ENCODE peak calls at places on chromosome 22, in five cellular contexts. P is effector memory CD8-positive, alpha-beta T cell; W is AG09309; J is substantia nigra; T is stimulated activated CD4-positive, alpha-beta T cell treated with anti-CD3 and anti-CD28 coated beads, Interleukin-12 subunit alpha, Interleukin-12 subunit beta, amount 100 ng/mL, for 4 hours. I is an unnamed sample.

GRCh38 chr22:30245985-30246901 is at the start of gene LIF:
- DNase-seq in J (no peak), T (peak), W (no peak), P (peak), I (peak)

GRCh38 chr22:38132794-38133193 is 22.3 kb upstream of the BAIAP2L2 start:
- DNase-seq in W (no peak), T (no peak), P (no peak), J (no peak), I (no peak)

GRCh38 chr22:44311855-44312170 is 938 bp downstream of the SHISAL1 start:
- DNase-seq in J (no peak), P (no peak), W (peak), T (no peak), I (peak)

GRCh38 chr22:38755155-38755910 is 465 bp downstream of the SUN2 start:
- DNase-seq in J (peak), P (peak), W (no peak), T (peak), I (peak)

GRCh38 chr22:23231471-23232093 is 51.3 kb downstream of the BCR start:
- DNase-seq in J (no peak), P (no peak), W (no peak), T (no peak), I (no peak)

GRCh38 chr22:26837784-26838520 is 180.6 kb downstream of the MIAT start:
- DNase-seq in W (no peak), T (no peak), J (no peak), P (no peak), I (no peak)

GRCh38 chr22:31346733-31347250 is 646 bp upstream of the PATZ1 start:
- DNase-seq in W (no peak), T (no peak), P (peak), J (peak), I (no peak)

GRCh38 chr22:17396531-17396930 is 27.3 kb downstream of the CECR2 start:
- DNase-seq in J (no peak), W (no peak), P (no peak), T (no peak), I (no peak)

GRCh38 chr22:29719894-29720645 is at the start of gene CABP7:
- DNase-seq in J (no peak), T (no peak), P (no peak), W (no peak), I (no peak)

GRCh38 chr22:37218771-37219411 is 6.6 kb upstream of the SSTR3 start:
- DNase-seq in P (peak), W (no peak), T (peak), J (no peak), I (no peak)

GRCh38 chr22:29673361-29673760 is 46.4 kb upstream of the CABP7 start:
- DNase-seq in W (no peak), T (no peak), P (no peak), J (no peak), I (no peak)

GRCh38 chr22:50485221-50486131 is 1.2 kb upstream of the MIOX start:
- DNase-seq in P (no peak), T (no peak), J (no peak), W (no peak), I (peak)

GRCh38 chr22:16955081-16955480 is 52.9 kb downstream of the GAB4 start:
- DNase-seq in P (no peak), T (no peak), J (no peak), W (no peak), I (no peak)

GRCh38 chr22:43491737-43492136 is 79.9 kb downstream of the MPPED1 start:
- DNase-seq in T (no peak), P (no peak), W (no peak), J (no peak), I (no peak)

GRCh38 chr22:44525872-44526271 is 27.8 kb upstream of the RTL6 start:
- DNase-seq in P (no peak), W (no peak), T (no peak), J (no peak), I (no peak)

GRCh38 chr22:25747245-25747944 is 5.4 kb downstream of the MYO18B start:
- DNase-seq in J (no peak), P (no peak), T (no peak), W (peak), I (peak)

GRCh38 chr22:43168416-43169309 is 17.3 kb downstream of the TSPO start:
- DNase-seq in W (no peak), T (no peak), J (no peak), P (no peak), I (no peak)

GRCh38 chr22:46735747-46736608 is 2.1 kb downstream of the CERK start:
- DNase-seq in J (no peak), W (no peak), P (no peak), T (no peak), I (no peak)

GRCh38 chr22:26893034-26893710 is 235.8 kb downstream of the MIAT start:
- DNase-seq in W (no peak), T (no peak), P (no peak), J (no peak), I (peak)

GRCh38 chr22:24953294-24954113 is 988 bp downstream of the KIAA1671 start:
- DNase-seq in T (no peak), J (no peak), W (no peak), P (no peak), I (no peak)

GRCh38 chr22:48315415-48316244 is 1512.0 kb downstream of the BRD1 start:
- DNase-seq in P (no peak), T (no peak), W (no peak), J (no peak), I (no peak)

GRCh38 chr22:27336151-27337090 is 465.1 kb downstream of the MN1 start:
- DNase-seq in W (no peak), T (no peak), J (no peak), P (no peak), I (peak)

GRCh38 chr22:19523240-19524169 is 705 bp downstream of the CLDN5 start:
- DNase-seq in P (no peak), T (peak), W (no peak), J (no peak), I (peak)

GRCh38 chr22:37383342-37383741 is 43.9 kb downstream of the ELFN2 start:
- DNase-seq in J (no peak), W (no peak), T (no peak), P (no peak), I (no peak)

GRCh38 chr22:38062782-38063181 is 5.6 kb downstream of the PICK1 start:
- DNase-seq in W (no peak), J (no peak), P (no peak), T (no peak), I (no peak)

GRCh38 chr22:27641049-27641790 is 160.3 kb downstream of the MN1 start:
- DNase-seq in W (no peak), P (no peak), T (no peak), J (no peak), I (peak)

GRCh38 chr22:37659066-37659896 is 758 bp downstream of the PDXP start:
- DNase-seq in T (peak), W (no peak), P (no peak), J (no peak), I (no peak)

GRCh38 chr22:23269441-23270211 is 89.3 kb downstream of the BCR start:
- DNase-seq in W (no peak), T (no peak), J (no peak), P (no peak), I (no peak)

GRCh38 chr22:41425704-41426365 is 20.8 kb downstream of the TOB2 start:
- DNase-seq in J (no peak), T (no peak), W (no peak), P (no peak), I (no peak)

GRCh38 chr22:47788461-47788860 is 1026.0 kb downstream of the TBC1D22A start:
- DNase-seq in P (no peak), J (no peak), W (no peak), T (no peak), I (no peak)

GRCh38 chr22:37661160-37661924 is 2.8 kb downstream of the PDXP start:
- DNase-seq in P (no peak), T (no peak), W (no peak), J (peak), I (no peak)

GRCh38 chr22:28005513-28005912 is 86.5 kb upstream of the PITPNB start:
- DNase-seq in T (no peak), J (no peak), W (no peak), P (no peak), I (no peak)

GRCh38 chr22:36885474-36885873 is 24.7 kb downstream of the NCF4 start:
- DNase-seq in P (no peak), W (no peak), T (no peak), J (no peak), I (no peak)

GRCh38 chr22:43100223-43100622 is 10.3 kb upstream of the BIK start:
- DNase-seq in W (no peak), T (no peak), J (no peak), P (no peak), I (peak)

GRCh38 chr22:31749636-31750364 is at the start of gene PRR14L:
- DNase-seq in P (peak), J (peak), W (peak), T (peak), I (peak)

GRCh38 chr22:48071828-48072227 is 1309.4 kb downstream of the TBC1D22A start:
- DNase-seq in J (no peak), P (no peak), W (no peak), T (no peak), I (no peak)

GRCh38 chr22:22655452-22656108 is 11.2 kb downstream of the GGTLC2 start:
- DNase-seq in P (no peak), W (no peak), J (no peak), T (no peak), I (no peak)

GRCh38 chr22:36197601-36198146 is 3.9 kb downstream of the APOL4 start:
- DNase-seq in J (no peak), W (no peak), P (no peak), T (no peak), I (no peak)

GRCh38 chr22:30876925-30877553 is 91.5 kb downstream of the MORC2 start:
- DNase-seq in T (no peak), J (peak), W (no peak), P (no peak), I (no peak)

GRCh38 chr22:43325176-43325575 is 18.0 kb downstream of the SCUBE1 start:
- DNase-seq in W (no peak), J (no peak), T (no peak), P (no peak), I (no peak)

I was measured in epithelial cell of esophagus.